ENCODE peak calls at places on chromosomes 2 and 18, in eight cellular contexts. V is WERI-Rb-1; Y is CD8-positive, alpha-beta T cell; F is right lobe of liver; E is lower lobe of right lung; C is AG04450; I is hepatocyte; K is fibroblast of lung. M is an unnamed sample. For H3K27me3, the result is how much of the 10 kb centered on the place peaks cover.

GRCh38 chr2:174492963-174493431 is 6.2 kb upstream of the GPR155 start:
- DNase-seq in F (no peak), E (no peak), Y (peak), I (no peak), V (no peak), K (no peak), C (no peak), M (no peak)

GRCh38 chr2:232483296-232483922 is 4.2 kb downstream of the ECEL1 start:
- DNase-seq in I (no peak), Y (no peak), V (no peak), F (peak), C (no peak), K (no peak), E (peak), M (no peak)

GRCh38 chr2:98013407-98014042 is 17.8 kb upstream of the TMEM131 start:
- DNase-seq in C (peak), V (no peak), F (no peak), E (no peak), I (no peak), Y (no peak), K (peak), M (no peak)

GRCh38 chr2:193294371-193294770 is 1099.6 kb upstream of the TMEFF2 start:
- DNase-seq in C (no peak), K (no peak), E (no peak), I (no peak), V (no peak), F (no peak), Y (no peak), M (no peak)

GRCh38 chr18:51196116-51196810 is 1.2 kb downstream of the MEX3C start:
- DNase-seq in F (peak), Y (peak), C (no peak), V (peak), K (peak), I (peak), E (peak), M (no peak)

GRCh38 chr2:241978670-241979069 is 109.1 kb downstream of the RTP5 start:
- DNase-seq in K (no peak), Y (no peak), E (no peak), V (no peak), F (no peak), C (no peak), I (no peak), M (no peak)

GRCh38 chr2:126750506-126750905 is 94.5 kb downstream of the GYPC start:
- DNase-seq in Y (no peak), F (no peak), E (no peak), V (no peak), C (no peak), K (no peak), I (no peak), M (no peak)

GRCh38 chr2:213451542-213452256 is 167.4 kb downstream of the SPAG16 start:
- DNase-seq in Y (no peak), C (no peak), E (no peak), I (peak), K (no peak), F (no peak), V (no peak), M (no peak)

GRCh38 chr18:6057604-6058003 is 162.3 kb upstream of the TMEM200C start:
- DNase-seq in Y (no peak), V (no peak), E (no peak), C (no peak), K (peak), I (no peak), F (no peak), M (no peak)

GRCh38 chr2:211468881-211469280 is 912.5 kb downstream of the CPS1 start:
- DNase-seq in E (no peak), K (no peak), V (no peak), Y (no peak), I (peak), F (no peak), C (no peak), M (no peak)

GRCh38 chr2:219570194-219570923 is 980 bp downstream of the OBSL1 start:
- DNase-seq in V (no peak), C (no peak), F (no peak), K (peak), Y (no peak), I (peak), E (no peak), M (no peak)

GRCh38 chr2:171098607-171099006 is 62.1 kb downstream of the TLK1 start:
- DNase-seq in I (no peak), Y (no peak), V (no peak), F (no peak), K (no peak), C (no peak), E (no peak), M (no peak)

GRCh38 chr2:80050246-80050645 is 254.3 kb downstream of the LRRTM1 start:
- DNase-seq in E (no peak), Y (no peak), K (no peak), I (no peak), C (no peak), F (no peak), V (peak), M (no peak)

GRCh38 chr2:177029501-177029900 is 183.1 kb upstream of the HNRNPA3 start:
- DNase-seq in C (no peak), F (no peak), K (no peak), Y (no peak), V (no peak), E (no peak), I (no peak), M (no peak)

GRCh38 chr2:109254174-109254904 is 125.3 kb downstream of the SH3RF3 start:
- DNase-seq in I (no peak), V (no peak), Y (no peak), F (no peak), K (no peak), C (no peak), E (no peak), M (no peak)

GRCh38 chr2:109257653-109258052 is 128.6 kb downstream of the SH3RF3 start:
- DNase-seq in F (no peak), V (no peak), I (no peak), E (no peak), Y (no peak), K (peak), C (no peak), M (no peak)

GRCh38 chr2:109256921-109257320 is 127.9 kb downstream of the SH3RF3 start:
- DNase-seq in V (no peak), Y (no peak), C (no peak), E (no peak), F (no peak), K (peak), I (no peak), M (no peak)

GRCh38 chr2:109255594-109255993 is 126.6 kb downstream of the SH3RF3 start:
- DNase-seq in F (no peak), Y (no peak), E (no peak), K (no peak), C (no peak), V (no peak), I (no peak), M (no peak)

DNA sequence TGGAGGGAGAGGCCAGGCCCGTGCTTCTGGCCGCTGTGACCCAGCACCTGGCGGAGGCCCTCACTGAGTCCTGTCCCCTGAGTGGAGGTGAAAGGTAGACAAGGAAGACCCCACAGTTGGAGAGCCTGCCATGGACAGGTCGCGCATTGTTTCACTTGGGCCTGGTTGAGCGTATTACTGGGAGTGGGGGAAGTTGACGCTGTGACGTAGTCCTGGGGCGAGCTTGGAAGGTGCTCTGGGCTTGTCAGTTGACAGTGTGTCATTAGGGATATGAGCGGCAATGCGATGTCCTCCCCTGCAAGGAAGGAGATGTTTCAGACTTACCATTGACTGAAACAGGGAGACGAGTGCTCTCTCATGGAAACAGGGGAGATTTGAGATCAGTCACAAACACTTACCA is 127.1 kb downstream of the SH3RF3 start:
- DNase-seq in K (no peak), E (no peak), F (no peak), V (no peak), Y (no peak), I (no peak), C (no peak), M (no peak)
- H3K4me3 ChIP-seq in K (no peak), E (no peak), F (no peak), V (no peak), Y (no peak), I (no peak), C (no peak), M (no peak)

DNA sequence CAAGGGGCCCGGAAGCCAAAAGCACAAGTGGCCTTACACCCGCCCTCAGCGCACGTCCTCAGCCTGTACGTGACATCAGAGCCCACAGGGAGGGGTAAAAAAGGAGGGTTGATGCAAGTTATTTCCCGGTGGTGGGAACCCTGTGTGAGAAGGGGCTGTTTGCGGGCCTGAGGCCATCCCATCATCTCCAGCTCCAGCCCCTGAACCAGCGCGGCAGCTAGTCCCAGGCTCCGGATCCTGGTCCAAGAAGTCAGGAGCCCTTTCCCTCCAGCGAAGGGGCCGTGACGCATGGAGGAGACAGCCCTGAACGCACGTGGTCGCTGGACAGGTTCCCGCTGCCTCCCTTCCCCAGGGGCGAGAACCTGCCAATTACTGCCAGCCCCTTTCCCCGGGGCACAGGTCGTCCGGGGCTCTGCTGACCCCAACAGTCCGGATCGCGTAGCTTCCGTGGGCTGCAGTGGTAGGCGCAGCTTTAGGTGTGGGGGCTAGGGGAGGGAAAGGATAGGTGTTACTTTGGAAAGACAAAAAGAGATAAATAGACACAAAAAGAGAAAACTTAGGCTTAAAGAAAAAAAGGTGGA is 1.3 kb upstream of the LRP2 start:
- DNase-seq in E (peak), F (peak), K (peak), I (peak), Y (no peak), C (no peak), V (peak), M (no peak)
- H3K27me3 ChIP-seq in E (under half), F (under half), K (under half), I (under half), Y (under half), C (under half), V (half or more), M (under half)

GRCh38 chr2:122451040-122451439 is 695.6 kb downstream of the TSN start:
- DNase-seq in I (peak), E (no peak), V (peak), Y (no peak), C (no peak), F (no peak), K (peak), M (no peak)

GRCh38 chr2:122447237-122447636 is 691.8 kb downstream of the TSN start:
- DNase-seq in Y (no peak), V (no peak), C (no peak), F (no peak), E (no peak), I (no peak), K (no peak), M (no peak)

GRCh38 chr2:122446761-122447160 is 691.3 kb downstream of the TSN start:
- DNase-seq in K (no peak), V (no peak), I (no peak), C (no peak), Y (no peak), E (no peak), F (no peak), M (no peak)

GRCh38 chr2:122451697-122452096 is 696.2 kb downstream of the TSN start:
- DNase-seq in C (no peak), I (no peak), V (no peak), K (no peak), E (no peak), Y (no peak), F (no peak), M (no peak)
- TF ChIP-seq CTCF in C (no peak), I (no peak), V (no peak), K (no peak), E (no peak), Y (no peak), F (no peak), M (no peak)

DNA sequence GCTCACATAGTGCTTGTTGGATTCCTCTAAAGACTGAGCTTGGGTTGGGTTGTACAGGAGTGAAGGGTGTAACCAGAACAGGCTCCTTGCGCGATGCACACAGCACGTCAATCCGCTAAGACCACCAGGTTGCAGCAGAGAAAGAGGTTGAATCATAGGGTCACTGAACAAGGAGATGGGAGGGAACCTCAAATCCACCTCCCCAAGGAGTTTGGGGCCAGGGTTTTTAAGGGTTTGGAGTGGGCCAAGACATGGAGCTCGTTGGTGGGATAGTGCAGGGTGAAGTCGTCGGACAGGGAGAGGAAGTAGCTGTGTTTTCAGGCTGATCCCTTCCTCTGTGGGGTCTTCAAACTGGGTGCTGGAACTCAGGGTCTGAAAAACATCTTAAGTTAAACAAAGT is 20.8 kb upstream of the MTCL1 start:
- DNase-seq in E (no peak), F (no peak), Y (no peak), K (no peak), C (no peak), I (no peak), V (no peak), M (no peak)
- H3K4me3 ChIP-seq in E (no peak), F (no peak), Y (no peak), K (no peak), C (no peak), I (no peak), V (no peak), M (no peak)

GRCh38 chr2:17879137-17879912 is 858 bp downstream of the KCNS3 start:
- DNase-seq in V (peak), E (peak), F (peak), C (no peak), Y (no peak), K (peak), I (peak), M (no peak)

GRCh38 chr2:17878222-17879136 is at the start of gene KCNS3:
- DNase-seq in I (peak), E (peak), K (no peak), V (peak), F (peak), C (no peak), Y (no peak), M (no peak)

GRCh38 chr2:17877811-17878221 is 651 bp upstream of the KCNS3 start:
- DNase-seq in I (peak), F (peak), V (no peak), K (no peak), Y (no peak), C (no peak), E (peak), M (no peak)

GRCh38 chr2:17879913-17880274 is 1.4 kb downstream of the KCNS3 start:
- DNase-seq in K (no peak), E (no peak), Y (no peak), C (no peak), I (peak), V (no peak), F (no peak), M (no peak)

DNA sequence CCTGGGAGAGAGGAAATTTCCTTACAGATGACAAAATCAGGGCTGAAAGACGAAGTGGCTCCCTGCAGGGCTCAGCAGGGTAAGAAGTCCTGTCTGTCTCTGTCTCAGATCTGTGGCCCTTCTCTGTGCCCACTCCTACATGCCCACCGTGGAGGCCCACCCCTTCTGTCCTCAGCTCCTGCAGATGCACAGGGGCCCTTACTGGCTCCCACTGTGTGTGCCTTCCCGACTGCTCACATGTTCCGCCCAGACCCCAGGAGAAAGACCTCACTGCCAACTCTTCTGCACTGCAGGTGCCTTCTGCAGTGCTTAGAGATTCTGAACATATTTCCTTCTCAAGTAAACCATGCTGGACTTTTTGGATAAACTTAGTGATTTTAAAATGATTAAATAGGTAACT is 1.9 kb upstream of the KCNS3 start:
- DNase-seq in F (no peak), Y (no peak), I (no peak), V (no peak), K (no peak), E (no peak), C (no peak), M (no peak)
- H3K27me3 ChIP-seq in F (under half), Y (under half), I (half or more), V (under half), K (under half), E (under half), C (half or more), M (under half)

GRCh38 chr2:134905168-134905567 is 13.5 kb upstream of the CCNT2 start:
- DNase-seq in Y (no peak), K (no peak), E (no peak), I (no peak), C (no peak), F (no peak), V (no peak), M (no peak)
- TF ChIP-seq CTCF in Y (no peak), K (no peak), E (no peak), I (no peak), C (no peak), F (no peak), V (no peak), M (no peak)

GRCh38 chr2:66440692-66441091 is 5.8 kb downstream of the MEIS1 start:
- DNase-seq in E (no peak), Y (no peak), V (no peak), F (no peak), C (no peak), I (peak), K (peak), M (no peak)
- H3K4me3 ChIP-seq in E (peak), Y (no peak), V (no peak), F (peak), C (peak), I (peak), K (peak), M (peak)